ENCODE peak calls at places on chromosome 13, in six cellular contexts. One of them, this sample, is unnamed.

GRCh38 chr13:66574606-66575005 is 655.5 kb downstream of the PCDH9 start:
- DNase-seq in H9: no peak
- DNase-seq in neuronal stem cell: no peak
- DNase-seq in mesenchymal stem cell: no peak
- DNase-seq in H1: no peak
- DNase-seq in trophoblast cell: no peak
- DNase-seq in this sample: peak

GRCh38 chr13:111253334-111253872 is 67.0 kb upstream of the TEX29 start:
- DNase-seq in H9: no peak
- DNase-seq in neuronal stem cell: no peak
- DNase-seq in mesenchymal stem cell: no peak
- DNase-seq in H1: no peak
- DNase-seq in trophoblast cell: no peak
- DNase-seq in this sample: peak

GRCh38 chr13:112684041-112684440 is 5.8 kb upstream of the ATP11A start:
- DNase-seq in H9: peak
- DNase-seq in neuronal stem cell: no peak
- DNase-seq in mesenchymal stem cell: no peak
- DNase-seq in H1: no peak
- DNase-seq in trophoblast cell: no peak
- DNase-seq in this sample: no peak

GRCh38 chr13:48994731-48995130 is 19.0 kb downstream of the FNDC3A start:
- DNase-seq in H9: no peak
- DNase-seq in neuronal stem cell: no peak
- DNase-seq in mesenchymal stem cell: peak
- DNase-seq in H1: no peak
- DNase-seq in trophoblast cell: no peak
- DNase-seq in this sample: peak

GRCh38 chr13:113216165-113217056 is 7.0 kb downstream of the CUL4A start:
- DNase-seq in H9: peak
- DNase-seq in neuronal stem cell: peak
- DNase-seq in mesenchymal stem cell: peak
- DNase-seq in H1: no peak
- DNase-seq in trophoblast cell: no peak
- DNase-seq in this sample: peak

GRCh38 chr13:85665286-85665685 is 133.9 kb downstream of the SLITRK6 start:
- DNase-seq in H9: no peak
- DNase-seq in neuronal stem cell: no peak
- DNase-seq in mesenchymal stem cell: peak
- DNase-seq in H1: no peak
- DNase-seq in trophoblast cell: no peak
- DNase-seq in this sample: peak

GRCh38 chr13:40758811-40759210 is 12.2 kb downstream of the MRPS31 start:
- DNase-seq in H9: no peak
- DNase-seq in neuronal stem cell: no peak
- DNase-seq in mesenchymal stem cell: no peak
- DNase-seq in H1: no peak
- DNase-seq in trophoblast cell: no peak
- DNase-seq in this sample: peak

GRCh38 chr13:76600086-76600485 is 286.1 kb downstream of the KCTD12 start:
- DNase-seq in H9: no peak
- DNase-seq in neuronal stem cell: no peak
- DNase-seq in mesenchymal stem cell: peak
- DNase-seq in H1: no peak
- DNase-seq in trophoblast cell: no peak
- DNase-seq in this sample: no peak

GRCh38 chr13:100156786-100157185 is 67.9 kb downstream of the PCCA start:
- DNase-seq in H9: no peak
- DNase-seq in neuronal stem cell: no peak
- DNase-seq in mesenchymal stem cell: no peak
- DNase-seq in H1: no peak
- DNase-seq in trophoblast cell: no peak
- DNase-seq in this sample: no peak

GRCh38 chr13:20825476-20825875 is 51.7 kb upstream of the EEF1AKMT1 start:
- DNase-seq in H9: no peak
- DNase-seq in neuronal stem cell: no peak
- DNase-seq in mesenchymal stem cell: peak
- DNase-seq in H1: no peak
- DNase-seq in trophoblast cell: peak
- DNase-seq in this sample: peak

GRCh38 chr13:30034448-30034795 is 184.0 kb upstream of the UBL3 start:
- DNase-seq in H9: no peak
- DNase-seq in neuronal stem cell: no peak
- DNase-seq in mesenchymal stem cell: no peak
- DNase-seq in H1: no peak
- DNase-seq in trophoblast cell: no peak
- DNase-seq in this sample: peak

GRCh38 chr13:30113983-30114491 is 193.3 kb downstream of the KATNAL1 start:
- DNase-seq in H9: peak
- DNase-seq in neuronal stem cell: no peak
- DNase-seq in mesenchymal stem cell: no peak
- DNase-seq in H1: no peak
- DNase-seq in trophoblast cell: no peak
- DNase-seq in this sample: no peak

GRCh38 chr13:48896312-48896711 is 79.4 kb upstream of the FNDC3A start:
- DNase-seq in H9: no peak
- DNase-seq in neuronal stem cell: no peak
- DNase-seq in mesenchymal stem cell: peak
- DNase-seq in H1: no peak
- DNase-seq in trophoblast cell: peak
- DNase-seq in this sample: peak

GRCh38 chr13:80957019-80957650 is 616.2 kb upstream of the SPRY2 start:
- DNase-seq in H9: no peak
- DNase-seq in neuronal stem cell: no peak
- DNase-seq in mesenchymal stem cell: no peak
- DNase-seq in H1: no peak
- DNase-seq in trophoblast cell: no peak
- DNase-seq in this sample: no peak

GRCh38 chr13:87295636-87296035 is 375.5 kb upstream of the SLITRK5 start:
- DNase-seq in H9: no peak
- DNase-seq in neuronal stem cell: no peak
- DNase-seq in mesenchymal stem cell: peak
- DNase-seq in H1: no peak
- DNase-seq in trophoblast cell: no peak
- DNase-seq in this sample: no peak

GRCh38 chr13:30863796-30864195 is 42.3 kb upstream of the MEDAG start:
- DNase-seq in H9: peak
- DNase-seq in neuronal stem cell: no peak
- DNase-seq in mesenchymal stem cell: no peak
- DNase-seq in H1: no peak
- DNase-seq in trophoblast cell: no peak
- DNase-seq in this sample: no peak

GRCh38 chr13:26202365-26202972 is 19.6 kb downstream of the RNF6 start:
- DNase-seq in H9: no peak
- DNase-seq in neuronal stem cell: no peak
- DNase-seq in mesenchymal stem cell: peak
- DNase-seq in H1: no peak
- DNase-seq in trophoblast cell: no peak
- DNase-seq in this sample: peak

GRCh38 chr13:73633817-73634449 is 500.3 kb downstream of the KLF12 start:
- DNase-seq in H9: peak
- DNase-seq in neuronal stem cell: no peak
- DNase-seq in mesenchymal stem cell: no peak
- DNase-seq in H1: no peak
- DNase-seq in trophoblast cell: no peak
- DNase-seq in this sample: no peak

GRCh38 chr13:71875823-71876222 is 8.8 kb upstream of the DACH1 start:
- DNase-seq in H9: no peak
- DNase-seq in neuronal stem cell: no peak
- DNase-seq in mesenchymal stem cell: no peak
- DNase-seq in H1: no peak
- DNase-seq in trophoblast cell: no peak
- DNase-seq in this sample: no peak

DNA sequence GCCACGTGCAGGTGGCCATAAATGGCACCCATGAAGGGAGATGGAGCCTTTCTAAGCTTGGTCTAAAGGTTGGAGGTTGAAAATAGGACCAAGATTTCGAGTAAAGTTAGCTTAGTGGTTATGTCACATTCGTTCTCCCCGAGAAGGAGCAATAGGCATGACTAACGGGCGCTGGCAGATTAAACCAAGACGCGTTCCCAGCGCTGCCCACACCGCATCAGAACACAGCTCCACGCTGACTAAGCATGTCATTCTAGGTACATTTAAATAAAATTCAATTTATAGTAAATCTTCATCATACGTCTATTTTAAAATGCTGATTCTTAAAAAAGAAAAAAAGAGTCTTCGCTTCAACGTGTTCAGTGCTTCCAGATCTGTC is 95.0 kb upstream of the IRS2 start:
- DNase-seq in H9: no peak
- DNase-seq in neuronal stem cell: no peak
- DNase-seq in mesenchymal stem cell: no peak
- DNase-seq in H1: no peak
- DNase-seq in trophoblast cell: no peak
- DNase-seq in this sample: no peak
- H3K14ac ChIP-seq in H9: no peak
- H3K14ac ChIP-seq in neuronal stem cell: no peak
- H3K14ac ChIP-seq in mesenchymal stem cell: no peak
- H3K14ac ChIP-seq in H1: no peak
- H3K14ac ChIP-seq in trophoblast cell: no peak
- H3K14ac ChIP-seq in this sample: no peak

DNA sequence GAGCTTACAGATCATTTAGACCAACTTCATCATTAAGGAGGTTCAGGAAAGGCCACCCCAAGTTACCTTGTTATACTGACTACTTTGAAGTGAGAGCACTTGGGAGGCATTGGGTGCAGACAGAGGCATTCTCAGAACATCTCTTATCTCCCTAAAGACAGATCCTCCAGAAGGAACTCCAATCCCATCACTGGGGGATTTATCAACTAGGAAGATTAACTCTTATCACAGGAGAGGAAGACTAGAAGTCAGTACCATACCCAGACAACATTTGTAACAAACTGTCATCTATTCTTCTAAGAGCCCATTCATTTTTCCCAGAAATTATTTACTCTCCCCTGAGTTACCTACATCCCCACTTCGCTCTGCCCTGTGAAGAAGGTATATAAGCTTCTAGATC is 5.8 kb upstream of the RFXAP start:
- DNase-seq in H9: no peak
- DNase-seq in neuronal stem cell: no peak
- DNase-seq in mesenchymal stem cell: no peak
- DNase-seq in H1: no peak
- DNase-seq in trophoblast cell: no peak
- DNase-seq in this sample: no peak
- H3K14ac ChIP-seq in H9: no peak
- H3K14ac ChIP-seq in neuronal stem cell: no peak
- H3K14ac ChIP-seq in mesenchymal stem cell: no peak
- H3K14ac ChIP-seq in H1: no peak
- H3K14ac ChIP-seq in trophoblast cell: no peak
- H3K14ac ChIP-seq in this sample: no peak

GRCh38 chr13:28826368-28826767 is 6.2 kb downstream of the MTUS2 start:
- DNase-seq in H9: no peak
- DNase-seq in neuronal stem cell: no peak
- DNase-seq in mesenchymal stem cell: no peak
- DNase-seq in H1: no peak
- DNase-seq in trophoblast cell: no peak
- DNase-seq in this sample: no peak
- H3K14ac ChIP-seq in H9: no peak
- H3K14ac ChIP-seq in neuronal stem cell: no peak
- H3K14ac ChIP-seq in mesenchymal stem cell: no peak
- H3K14ac ChIP-seq in H1: no peak
- H3K14ac ChIP-seq in trophoblast cell: no peak
- H3K14ac ChIP-seq in this sample: no peak

DNA sequence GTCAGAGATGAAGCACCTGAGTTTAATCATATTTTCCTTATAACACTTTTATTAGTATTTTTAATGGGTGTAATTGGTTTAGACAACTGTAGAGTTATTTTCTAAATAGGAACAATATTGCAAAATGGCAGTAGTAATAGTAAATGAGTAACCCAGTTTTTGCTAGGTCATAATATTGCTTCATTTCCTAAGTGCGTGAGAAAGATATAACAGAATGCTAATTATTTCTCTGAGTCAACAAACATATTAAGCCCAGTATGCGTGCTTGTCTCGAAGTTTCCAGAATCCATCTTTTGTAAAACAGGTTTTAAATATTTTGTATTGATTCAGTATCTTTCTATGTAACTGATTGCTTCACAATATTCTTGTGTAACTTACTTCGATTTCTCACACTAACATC is 315.3 kb downstream of the MYO16 start:
- DNase-seq in H9: no peak
- DNase-seq in neuronal stem cell: no peak
- DNase-seq in mesenchymal stem cell: peak
- DNase-seq in H1: no peak
- DNase-seq in trophoblast cell: peak
- DNase-seq in this sample: no peak
- H3K14ac ChIP-seq in H9: no peak
- H3K14ac ChIP-seq in neuronal stem cell: no peak
- H3K14ac ChIP-seq in mesenchymal stem cell: no peak
- H3K14ac ChIP-seq in H1: no peak
- H3K14ac ChIP-seq in trophoblast cell: no peak
- H3K14ac ChIP-seq in this sample: no peak

DNA sequence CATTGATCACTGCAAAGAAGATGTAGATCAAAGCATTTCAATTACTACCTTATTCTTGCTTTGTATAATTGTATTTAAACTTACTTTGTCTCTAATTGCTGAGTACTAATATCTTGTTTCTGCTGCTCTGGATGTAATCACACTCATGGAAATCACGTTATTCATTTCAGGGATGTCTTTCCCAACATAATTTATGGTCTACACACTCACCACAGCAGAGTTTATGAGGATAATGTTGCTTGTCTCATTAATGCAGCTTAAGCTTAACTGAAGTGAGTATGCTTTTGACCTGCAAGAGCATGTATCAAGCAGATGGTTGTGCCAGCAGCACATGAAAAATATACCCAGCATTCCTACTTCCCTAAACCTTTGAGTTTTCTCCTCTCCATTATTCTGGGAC is 1080.8 kb downstream of the SLITRK5 start:
- DNase-seq in H9: no peak
- DNase-seq in neuronal stem cell: no peak
- DNase-seq in mesenchymal stem cell: no peak
- DNase-seq in H1: no peak
- DNase-seq in trophoblast cell: no peak
- DNase-seq in this sample: no peak
- H3K14ac ChIP-seq in H9: no peak
- H3K14ac ChIP-seq in neuronal stem cell: no peak
- H3K14ac ChIP-seq in mesenchymal stem cell: no peak
- H3K14ac ChIP-seq in H1: no peak
- H3K14ac ChIP-seq in trophoblast cell: no peak
- H3K14ac ChIP-seq in this sample: no peak

GRCh38 chr13:46542833-46543232 is 10.1 kb upstream of the LRCH1 start:
- DNase-seq in H9: no peak
- DNase-seq in neuronal stem cell: no peak
- DNase-seq in mesenchymal stem cell: no peak
- DNase-seq in H1: no peak
- DNase-seq in trophoblast cell: no peak
- DNase-seq in this sample: no peak
- H3K14ac ChIP-seq in H9: no peak
- H3K14ac ChIP-seq in neuronal stem cell: no peak
- H3K14ac ChIP-seq in mesenchymal stem cell: no peak
- H3K14ac ChIP-seq in H1: no peak
- H3K14ac ChIP-seq in trophoblast cell: no peak
- H3K14ac ChIP-seq in this sample: no peak

This sample was measured in IMR-90.